ENCODE peak calls at places on chromosomes 5 and 9, in nine cellular contexts. M is activated T-helper 9 cell treated with anti-CD3 and anti-CD28 coated beads, Interleukin-2, amount 50 U/mL, for 16 hours; B is tibial artery; O is NAMALWA; C is uterus; I is erythroblast; K is H54; L is activated CD4-positive, alpha-beta T cell treated with anti-CD3 and anti-CD28 coated beads, Interleukin-2, amount 50 U/mL, for 1 hour; A is GM23338. H is an unnamed sample.

GRCh38 chr9:117815315-117815714 is 111.1 kb downstream of the TLR4 start:
- DNase-seq in A (no peak), K (no peak), I (no peak), C (no peak), L (no peak), O (no peak), B (no peak), M (no peak), H (no peak)

GRCh38 chr5:50751064-50751657 is 84.7 kb downstream of the PARP8 start:
- DNase-seq in I (peak), K (no peak), C (no peak), A (peak), M (no peak), L (peak), B (no peak), O (peak), H (no peak)

GRCh38 chr9:90307177-90307833 is 335.3 kb downstream of the DIRAS2 start:
- DNase-seq in C (no peak), L (no peak), I (no peak), B (no peak), K (no peak), O (no peak), M (no peak), A (no peak), H (no peak)

GRCh38 chr9:121499427-121500164 is at the start of gene GGTA1:
- DNase-seq in M (no peak), L (no peak), A (peak), B (peak), K (peak), I (peak), C (peak), O (no peak), H (no peak)

GRCh38 chr5:172875372-172876279 is 41.6 kb downstream of the ERGIC1 start:
- DNase-seq in M (no peak), O (no peak), C (no peak), A (no peak), B (no peak), K (no peak), I (no peak), L (no peak), H (no peak)

GRCh38 chr5:134026521-134027202 is 21.9 kb upstream of the VDAC1 start:
- DNase-seq in I (peak), M (peak), K (peak), O (peak), A (peak), B (peak), C (no peak), L (peak), H (no peak)

GRCh38 chr5:59893436-59894227 is at the start of gene PDE4D:
- DNase-seq in M (no peak), I (peak), C (peak), B (peak), L (no peak), A (peak), K (peak), O (no peak), H (peak)

GRCh38 chr5:143037071-143037470 is 266.9 kb downstream of the ARHGAP26 start:
- DNase-seq in M (no peak), I (no peak), L (no peak), A (peak), B (no peak), K (no peak), O (no peak), C (no peak), H (no peak)

GRCh38 chr5:132053483-132053882 is 7.0 kb upstream of the IL3 start:
- DNase-seq in I (no peak), L (no peak), K (no peak), O (no peak), B (no peak), M (no peak), C (no peak), A (no peak), H (no peak)

GRCh38 chr5:100790951-100791350 is 112.1 kb downstream of the ST8SIA4 start:
- DNase-seq in L (no peak), M (no peak), I (peak), C (no peak), O (no peak), A (no peak), K (no peak), B (no peak), H (no peak)

GRCh38 chr5:57386958-57387357 is 95.7 kb downstream of the ACTBL2 start:
- DNase-seq in A (peak), C (no peak), K (no peak), M (no peak), B (no peak), O (no peak), L (no peak), I (no peak), H (no peak)

GRCh38 chr5:68458416-68458815 is 242.9 kb downstream of the PIK3R1 start:
- DNase-seq in B (no peak), O (no peak), A (no peak), I (no peak), M (no peak), K (no peak), C (no peak), L (peak), H (no peak)

GRCh38 chr5:170791325-170791954 is 7.9 kb downstream of the GABRP start:
- DNase-seq in O (peak), M (no peak), K (peak), B (peak), C (no peak), A (peak), I (peak), L (no peak), H (peak)

GRCh38 chr5:157372472-157372822 is 87.6 kb upstream of the NIPAL4 start:
- DNase-seq in M (no peak), B (no peak), L (no peak), I (no peak), O (no peak), A (no peak), C (no peak), K (no peak), H (no peak)

GRCh38 chr5:133691448-133691847 is 79.1 kb upstream of the FSTL4 start:
- DNase-seq in C (no peak), L (no peak), K (no peak), O (no peak), A (no peak), M (no peak), B (no peak), I (no peak), H (no peak)